ENCODE peak calls at places on chromosome 5, in nine cellular contexts. One of them, this sample, is unnamed.
A peak's percentile ranks its signal among the peaks of the same experiment; 100 is the strongest.

GRCh38 chr5:66246621-66247020 is 102.5 kb downstream of the SREK1 start:
- DNase-seq in germinal center: no peak
- DNase-seq in sciatic nerve: no peak
- DNase-seq in NCI-H1417: no peak
- DNase-seq in SW 1271: no peak
- DNase-seq in WTC11: no peak
- DNase-seq in RWPE1: peak; percentile 69
- DNase-seq in AG20443: peak; percentile 67
- DNase-seq in NCI-H510A treated with DMSO at 0.1 percent for 48 hours: no peak
- DNase-seq in this sample: no peak

GRCh38 chr5:157511656-157512644 is 51.9 kb downstream of the NIPAL4 start:
- DNase-seq in germinal center: no peak
- DNase-seq in sciatic nerve: peak; percentile 97
- DNase-seq in NCI-H1417: no peak
- DNase-seq in SW 1271: peak; percentile 62
- DNase-seq in WTC11: peak; percentile 30
- DNase-seq in RWPE1: peak; percentile 96
- DNase-seq in AG20443: peak; percentile 94
- DNase-seq in NCI-H510A treated with DMSO at 0.1 percent for 48 hours: no peak
- DNase-seq in this sample: no peak

GRCh38 chr5:54518146-54519082 is 855 bp downstream of the SNX18 start:
- DNase-seq in germinal center: peak; percentile 61
- DNase-seq in sciatic nerve: peak; percentile 74
- DNase-seq in NCI-H1417: peak; percentile 62
- DNase-seq in SW 1271: no peak
- DNase-seq in WTC11: peak; percentile 51
- DNase-seq in RWPE1: peak; percentile 40
- DNase-seq in AG20443: peak; percentile 55
- DNase-seq in NCI-H510A treated with DMSO at 0.1 percent for 48 hours: no peak
- DNase-seq in this sample: no peak

GRCh38 chr5:137754961-137755762 is 999 bp upstream of the HNRNPA0 start:
- DNase-seq in germinal center: no peak
- DNase-seq in sciatic nerve: no peak
- DNase-seq in NCI-H1417: peak; percentile 31
- DNase-seq in SW 1271: no peak
- DNase-seq in WTC11: no peak
- DNase-seq in RWPE1: no peak
- DNase-seq in AG20443: no peak
- DNase-seq in NCI-H510A treated with DMSO at 0.1 percent for 48 hours: peak; percentile 60
- DNase-seq in this sample: no peak

GRCh38 chr5:74947961-74948613 is 81.9 kb upstream of the FAM169A start:
- DNase-seq in germinal center: no peak
- DNase-seq in sciatic nerve: no peak
- DNase-seq in NCI-H1417: no peak
- DNase-seq in SW 1271: no peak
- DNase-seq in WTC11: no peak
- DNase-seq in RWPE1: no peak
- DNase-seq in AG20443: no peak
- DNase-seq in NCI-H510A treated with DMSO at 0.1 percent for 48 hours: no peak
- DNase-seq in this sample: no peak

GRCh38 chr5:86909896-86910295 is 292.2 kb downstream of the COX7C start:
- DNase-seq in germinal center: no peak
- DNase-seq in sciatic nerve: no peak
- DNase-seq in NCI-H1417: no peak
- DNase-seq in SW 1271: no peak
- DNase-seq in WTC11: no peak
- DNase-seq in RWPE1: peak; percentile 73
- DNase-seq in AG20443: peak; percentile 57
- DNase-seq in NCI-H510A treated with DMSO at 0.1 percent for 48 hours: no peak
- DNase-seq in this sample: no peak

GRCh38 chr5:10760033-10760975 is 730 bp downstream of the DAP start:
- DNase-seq in germinal center: peak; percentile 58
- DNase-seq in sciatic nerve: peak; percentile 68
- DNase-seq in NCI-H1417: peak; percentile 59
- DNase-seq in SW 1271: peak; percentile 14
- DNase-seq in WTC11: peak; percentile 51
- DNase-seq in RWPE1: peak; percentile 46
- DNase-seq in AG20443: peak; percentile 50
- DNase-seq in NCI-H510A treated with DMSO at 0.1 percent for 48 hours: peak; percentile 75
- DNase-seq in this sample: peak; percentile 81

GRCh38 chr5:96691503-96692303 is 29.5 kb downstream of the CAST start:
- DNase-seq in germinal center: no peak
- DNase-seq in sciatic nerve: no peak
- DNase-seq in NCI-H1417: no peak
- DNase-seq in SW 1271: no peak
- DNase-seq in WTC11: no peak
- DNase-seq in RWPE1: no peak
- DNase-seq in AG20443: peak; percentile 56
- DNase-seq in NCI-H510A treated with DMSO at 0.1 percent for 48 hours: no peak
- DNase-seq in this sample: no peak

GRCh38 chr5:33524476-33524875 is 83.7 kb downstream of the TARS1 start:
- DNase-seq in germinal center: no peak
- DNase-seq in sciatic nerve: no peak
- DNase-seq in NCI-H1417: no peak
- DNase-seq in SW 1271: no peak
- DNase-seq in WTC11: no peak
- DNase-seq in RWPE1: no peak
- DNase-seq in AG20443: no peak
- DNase-seq in NCI-H510A treated with DMSO at 0.1 percent for 48 hours: no peak
- DNase-seq in this sample: no peak

GRCh38 chr5:38751103-38751502 is 94.7 kb upstream of the OSMR start:
- DNase-seq in germinal center: no peak
- DNase-seq in sciatic nerve: no peak
- DNase-seq in NCI-H1417: no peak
- DNase-seq in SW 1271: no peak
- DNase-seq in WTC11: peak; percentile 39
- DNase-seq in RWPE1: no peak
- DNase-seq in AG20443: no peak
- DNase-seq in NCI-H510A treated with DMSO at 0.1 percent for 48 hours: no peak
- DNase-seq in this sample: no peak

GRCh38 chr5:53291528-53291927 is 182.0 kb upstream of the MOCS2 start:
- DNase-seq in germinal center: no peak
- DNase-seq in sciatic nerve: no peak
- DNase-seq in NCI-H1417: no peak
- DNase-seq in SW 1271: no peak
- DNase-seq in WTC11: no peak
- DNase-seq in RWPE1: no peak
- DNase-seq in AG20443: no peak
- DNase-seq in NCI-H510A treated with DMSO at 0.1 percent for 48 hours: no peak
- DNase-seq in this sample: no peak

GRCh38 chr5:82349651-82350050 is 71.5 kb upstream of the RPS23 start:
- DNase-seq in germinal center: peak; percentile 17
- DNase-seq in sciatic nerve: no peak
- DNase-seq in NCI-H1417: no peak
- DNase-seq in SW 1271: no peak
- DNase-seq in WTC11: peak; percentile 79
- DNase-seq in RWPE1: peak; percentile 38
- DNase-seq in AG20443: peak; percentile 40
- DNase-seq in NCI-H510A treated with DMSO at 0.1 percent for 48 hours: no peak
- DNase-seq in this sample: no peak

GRCh38 chr5:97909541-97909940 is 726.5 kb upstream of the RIOK2 start:
- DNase-seq in germinal center: no peak
- DNase-seq in sciatic nerve: no peak
- DNase-seq in NCI-H1417: no peak
- DNase-seq in SW 1271: no peak
- DNase-seq in WTC11: no peak
- DNase-seq in RWPE1: peak; percentile 20
- DNase-seq in AG20443: no peak
- DNase-seq in NCI-H510A treated with DMSO at 0.1 percent for 48 hours: no peak
- DNase-seq in this sample: no peak

GRCh38 chr5:83900307-83900706 is 179.7 kb upstream of the HAPLN1 start:
- DNase-seq in germinal center: no peak
- DNase-seq in sciatic nerve: no peak
- DNase-seq in NCI-H1417: no peak
- DNase-seq in SW 1271: no peak
- DNase-seq in WTC11: peak; percentile 14
- DNase-seq in RWPE1: no peak
- DNase-seq in AG20443: no peak
- DNase-seq in NCI-H510A treated with DMSO at 0.1 percent for 48 hours: no peak
- DNase-seq in this sample: no peak

GRCh38 chr5:159448-160172 is 31.7 kb upstream of the LRRC14B start:
- DNase-seq in germinal center: no peak
- DNase-seq in sciatic nerve: no peak
- DNase-seq in NCI-H1417: no peak
- DNase-seq in SW 1271: no peak
- DNase-seq in WTC11: no peak
- DNase-seq in RWPE1: no peak
- DNase-seq in AG20443: peak; percentile 55
- DNase-seq in NCI-H510A treated with DMSO at 0.1 percent for 48 hours: no peak
- DNase-seq in this sample: no peak

GRCh38 chr5:54610197-54610898 is 92.8 kb downstream of the SNX18 start:
- DNase-seq in germinal center: peak; percentile 65
- DNase-seq in sciatic nerve: no peak
- DNase-seq in NCI-H1417: no peak
- DNase-seq in SW 1271: no peak
- DNase-seq in WTC11: no peak
- DNase-seq in RWPE1: no peak
- DNase-seq in AG20443: peak; percentile 65
- DNase-seq in NCI-H510A treated with DMSO at 0.1 percent for 48 hours: no peak
- DNase-seq in this sample: no peak

GRCh38 chr5:127980843-127981242 is 102.7 kb upstream of the SLC12A2 start:
- DNase-seq in germinal center: no peak
- DNase-seq in sciatic nerve: no peak
- DNase-seq in NCI-H1417: no peak
- DNase-seq in SW 1271: no peak
- DNase-seq in WTC11: no peak
- DNase-seq in RWPE1: no peak
- DNase-seq in AG20443: no peak
- DNase-seq in NCI-H510A treated with DMSO at 0.1 percent for 48 hours: no peak
- DNase-seq in this sample: no peak

GRCh38 chr5:55994502-55994997 is at the start of gene IL6ST:
- DNase-seq in germinal center: peak; percentile 24
- DNase-seq in sciatic nerve: no peak
- DNase-seq in NCI-H1417: no peak
- DNase-seq in SW 1271: peak; percentile 65
- DNase-seq in WTC11: no peak
- DNase-seq in RWPE1: peak; percentile 83
- DNase-seq in AG20443: peak; percentile 75
- DNase-seq in NCI-H510A treated with DMSO at 0.1 percent for 48 hours: peak; percentile 51
- DNase-seq in this sample: no peak

GRCh38 chr5:115594343-115595047 is 7.8 kb downstream of the TICAM2 start:
- DNase-seq in germinal center: no peak
- DNase-seq in sciatic nerve: no peak
- DNase-seq in NCI-H1417: no peak
- DNase-seq in SW 1271: no peak
- DNase-seq in WTC11: no peak
- DNase-seq in RWPE1: no peak
- DNase-seq in AG20443: no peak
- DNase-seq in NCI-H510A treated with DMSO at 0.1 percent for 48 hours: no peak
- DNase-seq in this sample: no peak

GRCh38 chr5:6867712-6868111 is 154.5 kb downstream of the TENT4A start:
- DNase-seq in germinal center: no peak
- DNase-seq in sciatic nerve: no peak
- DNase-seq in NCI-H1417: no peak
- DNase-seq in SW 1271: no peak
- DNase-seq in WTC11: no peak
- DNase-seq in RWPE1: no peak
- DNase-seq in AG20443: no peak
- DNase-seq in NCI-H510A treated with DMSO at 0.1 percent for 48 hours: no peak
- DNase-seq in this sample: no peak